ENCODE peak calls at places on chromosomes 4 and X, in eight cellular contexts. T is SK-N-SH, U is GM23248, K is hepatocyte, R is HCT116, P is PC-3, D is OCI-LY7, I is neural progenitor cell. X is an unnamed sample.

GRCh38 chr4:74794341-74794801 is at the start of gene BTC:
- DNase-seq in T (peak; percentile 19), U (peak; percentile 27), K (peak; percentile 49), R (peak; percentile 43), P (peak; percentile 71), D (no peak), I (peak; percentile 24), X (peak; percentile 84)

GRCh38 chr4:13322681-13323101 is 161.4 kb downstream of the RAB28 start:
- DNase-seq in T (no peak), U (peak; percentile 85), K (no peak), R (no peak), P (no peak), D (no peak), I (no peak), X (no peak)

GRCh38 chr4:100738388-100739165 is 220.8 kb upstream of the EMCN start:
- DNase-seq in T (no peak), U (peak; percentile 95), K (peak; percentile 78), R (peak; percentile 79), P (peak; percentile 90), D (no peak), I (no peak), X (no peak)

GRCh38 chrX:151397741-151398070 is 700 bp downstream of the VMA21 start:
- DNase-seq in T (peak; percentile 33), U (no peak), K (no peak), R (no peak), P (peak; percentile 7), D (peak; percentile 15), I (no peak), X (no peak)

GRCh38 chr4:92210906-92211305 is 92.9 kb upstream of the GRID2 start:
- DNase-seq in T (no peak), U (no peak), K (no peak), R (no peak), P (no peak), D (no peak), I (no peak), X (no peak)

GRCh38 chr4:41939016-41939623 is 3.9 kb downstream of the TMEM33 start:
- DNase-seq in T (no peak), U (peak; percentile 14), K (peak; percentile 14), R (no peak), P (peak; percentile 26), D (no peak), I (no peak), X (no peak)

GRCh38 chr4:150217192-150217591 is 138.9 kb downstream of the DCLK2 start:
- DNase-seq in T (no peak), U (peak; percentile 89), K (peak; percentile 59), R (no peak), P (peak; percentile 61), D (peak; percentile 5), I (peak; percentile 68), X (no peak)

GRCh38 chrX:46444011-46444410 is 101.2 kb downstream of the ZNF674 start:
- DNase-seq in T (no peak), U (peak; percentile 86), K (peak; percentile 46), R (peak; percentile 74), P (peak; percentile 85), D (no peak), I (no peak), X (no peak)

GRCh38 chr4:15938182-15938581 is 358 bp downstream of the FGFBP1 start:
- DNase-seq in T (no peak), U (peak; percentile 15), K (peak; percentile 87), R (peak; percentile 34), P (peak; percentile 88), D (no peak), I (peak; percentile 21), X (no peak)

GRCh38 chr4:184513802-184514120 is 39.4 kb upstream of the IRF2 start:
- DNase-seq in T (no peak), U (no peak), K (no peak), R (no peak), P (no peak), D (no peak), I (no peak), X (no peak)

GRCh38 chr4:98260047-98260578 is 1.1 kb upstream of the RAP1GDS1 start:
- DNase-seq in T (peak; percentile 73), U (no peak), K (peak; percentile 73), R (peak; percentile 7), P (peak; percentile 19), D (peak; percentile 24), I (peak; percentile 75), X (no peak)

GRCh38 chrX:144849141-144849540 is 398.2 kb upstream of the SPANXN1 start:
- DNase-seq in T (no peak), U (no peak), K (no peak), R (no peak), P (peak; percentile 74), D (no peak), I (no peak), X (no peak)

GRCh38 chr4:185542626-185543336 is 7.5 kb upstream of the PDLIM3 start:
- DNase-seq in T (no peak), U (no peak), K (no peak), R (no peak), P (no peak), D (no peak), I (no peak), X (no peak)

GRCh38 chr4:183610033-183610432 is 49.0 kb downstream of the RWDD4 start:
- DNase-seq in T (peak; percentile 29), U (no peak), K (peak; percentile 48), R (no peak), P (no peak), D (no peak), I (no peak), X (no peak)

GRCh38 chr4:101346312-101346561 is 1.1 kb downstream of the PPP3CA start:
- DNase-seq in T (peak; percentile 68), U (no peak), K (no peak), R (no peak), P (no peak), D (peak; percentile 48), I (no peak), X (no peak)

GRCh38 chr4:4402966-4403365 is 16.1 kb downstream of the NSG1 start:
- DNase-seq in T (no peak), U (peak; percentile 73), K (no peak), R (no peak), P (peak; percentile 44), D (no peak), I (no peak), X (no peak)

GRCh38 chr4:123235431-123235830 is 161.2 kb upstream of the SPRY1 start:
- DNase-seq in T (no peak), U (peak; percentile 36), K (no peak), R (no peak), P (peak; percentile 22), D (no peak), I (no peak), X (no peak)

GRCh38 chrX:7147431-7147977 is at the start of gene STS:
- DNase-seq in T (peak; percentile 39), U (no peak), K (peak; percentile 59), R (no peak), P (no peak), D (peak; percentile 63), I (peak; percentile 63), X (peak; percentile 39)

GRCh38 chrX:48648299-48648698 is 35.3 kb upstream of the WAS start:
- DNase-seq in T (peak; percentile 49), U (peak; percentile 72), K (peak; percentile 37), R (no peak), P (peak; percentile 59), D (peak; percentile 71), I (peak; percentile 54), X (peak; percentile 66)

GRCh38 chr4:66794635-66795034 is 750.7 kb downstream of the CENPC start:
- DNase-seq in T (no peak), U (no peak), K (no peak), R (no peak), P (no peak), D (no peak), I (no peak), X (no peak)

GRCh38 chrX:119672252-119672825 is 20.6 kb downstream of the SEPTIN6 start:
- DNase-seq in T (peak; percentile 40), U (no peak), K (no peak), R (no peak), P (peak; percentile 62), D (no peak), I (no peak), X (no peak)

GRCh38 chr4:107117726-107118125 is 81.6 kb upstream of the DKK2 start:
- DNase-seq in T (no peak), U (no peak), K (no peak), R (no peak), P (no peak), D (no peak), I (no peak), X (no peak)

GRCh38 chr4:6534618-6535328 is 40.2 kb upstream of the MAN2B2 start:
- DNase-seq in T (no peak), U (no peak), K (no peak), R (no peak), P (no peak), D (no peak), I (no peak), X (no peak)

GRCh38 chr4:124710253-124710849 is 2.2 kb downstream of the ANKRD50 start:
- DNase-seq in T (no peak), U (peak; percentile 47), K (no peak), R (no peak), P (peak; percentile 19), D (no peak), I (peak; percentile 1), X (no peak)

GRCh38 chrX:66638591-66639500 is at the start of gene EDA2R:
- DNase-seq in T (peak; percentile 66), U (peak; percentile 82), K (peak; percentile 64), R (no peak), P (no peak), D (peak; percentile 81), I (peak; percentile 83), X (peak; percentile 71)

DNA sequence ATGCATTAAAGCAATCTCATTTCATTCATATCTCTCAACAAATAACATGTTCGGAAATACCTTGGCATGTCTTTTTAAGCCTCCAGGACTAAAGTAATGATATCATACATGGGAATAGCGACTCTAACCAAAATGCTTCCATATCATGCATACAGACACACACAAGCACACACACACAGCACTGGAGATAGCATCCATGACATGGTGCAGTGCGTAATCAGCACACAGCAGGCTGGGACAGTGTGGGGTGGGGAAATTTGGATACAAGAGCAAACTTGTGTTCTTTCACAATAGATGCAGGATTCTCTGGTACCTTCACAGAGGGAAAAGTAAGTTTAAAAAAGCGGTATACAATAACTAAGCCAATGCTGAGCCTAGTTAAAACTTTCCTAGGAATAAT is 132.3 kb upstream of the HPGD start:
- DNase-seq in T (no peak), U (no peak), K (no peak), R (no peak), P (no peak), D (no peak), I (no peak), X (no peak)
- TF ChIP-seq EZH2phosphoT487 in T (no peak), U (no peak), K (no peak), R (no peak), P (no peak), D (no peak), I (no peak), X (no peak)

GRCh38 chrX:55118574-55118973 is 29.8 kb downstream of the PAGE2 start:
- DNase-seq in T (no peak), U (no peak), K (no peak), R (no peak), P (no peak), D (no peak), I (no peak), X (no peak)
- TF ChIP-seq EZH2phosphoT487 in T (no peak), U (no peak), K (no peak), R (no peak), P (no peak), D (no peak), I (no peak), X (no peak)

GRCh38 chrX:97639526-97639925 is 755.8 kb downstream of the RPA4 start:
- DNase-seq in T (no peak), U (no peak), K (no peak), R (no peak), P (no peak), D (no peak), I (peak; percentile 93), X (peak; percentile 92)
- TF ChIP-seq EZH2phosphoT487 in T (no peak), U (no peak), K (no peak), R (no peak), P (no peak), D (no peak), I (no peak), X (no peak)

GRCh38 chrX:129634541-129634940 is 20.2 kb downstream of the APLN start:
- DNase-seq in T (peak; percentile 55), U (no peak), K (no peak), R (no peak), P (no peak), D (no peak), I (peak; percentile 68), X (no peak)
- TF ChIP-seq EZH2phosphoT487 in T (no peak), U (no peak), K (no peak), R (no peak), P (no peak), D (no peak), I (no peak), X (no peak)